ENCODE peak calls at places on chromosomes 1 and 21, in six cellular contexts. Y, J, Z, N, L and Q are unnamed samples.

GRCh38 chr1:234955107-234955731 is 173.4 kb downstream of the TOMM20 start:
- DNase-seq in Y (no peak), J (no peak), Z (no peak), N (no peak), L (no peak), Q (peak; percentile 83)

GRCh38 chr1:36542024-36542961 is 59.6 kb upstream of the CSF3R start:
- DNase-seq in Y (no peak), J (no peak), Z (no peak), N (peak; percentile 36), L (no peak), Q (no peak)

GRCh38 chr1:209544098-209544497 is 39.4 kb upstream of the CAMK1G start:
- DNase-seq in Y (no peak), J (no peak), Z (no peak), N (peak; percentile 5), L (no peak), Q (no peak)

GRCh38 chr1:59107516-59107915 is 189.4 kb upstream of the FGGY start:
- DNase-seq in Y (no peak), J (peak; percentile 80), Z (peak; percentile 94), N (no peak), L (no peak), Q (no peak)

GRCh38 chr1:201068976-201069375 is 43.2 kb downstream of the CACNA1S start:
- DNase-seq in Y (no peak), J (no peak), Z (no peak), N (no peak), L (no peak), Q (no peak)

GRCh38 chr21:34846601-34847112 is 177.9 kb downstream of the CLIC6 start:
- DNase-seq in Y (no peak), J (no peak), Z (no peak), N (peak; percentile 52), L (peak; percentile 36), Q (no peak)

GRCh38 chr1:163824006-163824405 is 502.3 kb downstream of the NUF2 start:
- DNase-seq in Y (no peak), J (no peak), Z (no peak), N (no peak), L (no peak), Q (no peak)

GRCh38 chr1:41390573-41390972 is 29.3 kb downstream of the FOXO6 start:
- DNase-seq in Y (no peak), J (no peak), Z (no peak), N (no peak), L (no peak), Q (no peak)

GRCh38 chr1:204294371-204294770 is 65.4 kb downstream of the PLEKHA6 start:
- DNase-seq in Y (no peak), J (peak; percentile 81), Z (no peak), N (no peak), L (no peak), Q (no peak)

GRCh38 chr21:34158866-34159616 is 85.7 kb downstream of the MRPS6 start:
- DNase-seq in Y (no peak), J (no peak), Z (no peak), N (no peak), L (no peak), Q (peak; percentile 21)

GRCh38 chr21:42414928-42415769 is 11.4 kb downstream of the UBASH3A start:
- DNase-seq in Y (peak; percentile 87), J (no peak), Z (no peak), N (no peak), L (no peak), Q (no peak)